ENCODE peak calls at places on chromosome 10, in ten cellular contexts. A is astrocyte of the cerebellum, V is foreskin fibroblast, G is suprapubic skin, I is heart left ventricle, H is colonic mucosa, L is IMR-90, D is adrenal gland, T is esophagus squamous epithelium, O is ovary. F is an unnamed sample.

GRCh38 chr10:128526793-128527375 is 400.7 kb upstream of the MKI67 start:
- DNase-seq in G (no peak), V (no peak), L (no peak), A (peak; percentile 9), T (no peak), D (no peak), I (peak; percentile 29), H (no peak), O (no peak), F (no peak)

GRCh38 chr10:38184477-38184876 is 90.3 kb downstream of the ZNF37A start:
- DNase-seq in L (no peak), A (no peak), O (no peak), H (no peak), I (no peak), T (no peak), V (no peak), D (no peak), G (no peak), F (no peak)

GRCh38 chr10:125203186-125203800 is 42.9 kb upstream of the CTBP2 start:
- DNase-seq in V (no peak), G (no peak), I (no peak), D (no peak), L (no peak), A (no peak), H (no peak), O (no peak), T (no peak), F (no peak)

GRCh38 chr10:16923726-16924125 is 106.5 kb upstream of the RSU1 start:
- DNase-seq in G (no peak), L (no peak), O (no peak), D (no peak), A (no peak), I (no peak), H (no peak), V (no peak), T (no peak), F (no peak)

GRCh38 chr10:132443605-132443997 is 46.6 kb downstream of the PWWP2B start:
- DNase-seq in L (peak; percentile 46), D (peak; percentile 68), G (no peak), A (no peak), H (no peak), T (no peak), I (no peak), O (no peak), V (peak; percentile 56), F (peak; percentile 23)

GRCh38 chr10:107163904-107164861 is at the start of gene SORCS1:
- DNase-seq in D (no peak), H (peak; percentile 23), I (peak; percentile 45), T (no peak), A (no peak), G (no peak), O (no peak), V (peak; percentile 44), L (no peak), F (no peak)

GRCh38 chr10:6151087-6151977 is 51.4 kb upstream of the PFKFB3 start:
- DNase-seq in L (peak; percentile 69), D (peak; percentile 84), O (no peak), T (no peak), V (peak; percentile 81), H (peak; percentile 62), G (no peak), A (peak; percentile 44), I (peak; percentile 79), F (peak; percentile 61)

GRCh38 chr10:127398140-127398966 is 150.8 kb upstream of the NPS start:
- DNase-seq in L (peak; percentile 73), T (no peak), V (peak; percentile 86), A (peak; percentile 19), D (no peak), I (no peak), O (no peak), G (no peak), H (no peak), F (peak; percentile 57)

GRCh38 chr10:86687750-86688149 is 19.4 kb downstream of the LDB3 start:
- DNase-seq in H (no peak), L (peak; percentile 82), A (peak; percentile 41), T (no peak), I (no peak), G (no peak), D (no peak), O (no peak), V (peak; percentile 66), F (peak; percentile 94)

DNA sequence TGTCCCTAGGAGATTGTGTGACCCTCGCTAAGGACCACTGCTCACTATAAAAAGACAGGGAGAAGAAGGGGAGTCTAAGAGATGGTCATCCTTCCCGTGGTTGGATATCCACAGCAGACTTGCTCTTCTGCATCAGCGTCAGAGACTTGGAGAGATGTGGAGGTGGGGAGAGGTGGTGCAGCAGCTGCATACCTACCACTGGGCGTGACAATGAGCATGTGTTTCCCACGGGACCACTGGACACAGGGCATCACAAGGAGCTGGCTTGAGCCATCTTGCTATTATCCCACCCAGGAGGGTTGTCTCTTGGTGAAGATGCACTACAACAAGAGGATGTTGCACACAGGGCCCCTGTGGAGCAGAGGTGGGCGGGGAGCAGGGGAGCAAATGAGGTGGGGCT is 18.8 kb upstream of the ANKRD1 start:
- DNase-seq in D (no peak), T (no peak), L (no peak), O (no peak), V (no peak), A (no peak), H (no peak), G (no peak), I (no peak), F (no peak)
- TF ChIP-seq CTCF in D (no peak), T (no peak), L (no peak), O (no peak), V (no peak), A (no peak), H (no peak), G (no peak), I (no peak), F (no peak)

DNA sequence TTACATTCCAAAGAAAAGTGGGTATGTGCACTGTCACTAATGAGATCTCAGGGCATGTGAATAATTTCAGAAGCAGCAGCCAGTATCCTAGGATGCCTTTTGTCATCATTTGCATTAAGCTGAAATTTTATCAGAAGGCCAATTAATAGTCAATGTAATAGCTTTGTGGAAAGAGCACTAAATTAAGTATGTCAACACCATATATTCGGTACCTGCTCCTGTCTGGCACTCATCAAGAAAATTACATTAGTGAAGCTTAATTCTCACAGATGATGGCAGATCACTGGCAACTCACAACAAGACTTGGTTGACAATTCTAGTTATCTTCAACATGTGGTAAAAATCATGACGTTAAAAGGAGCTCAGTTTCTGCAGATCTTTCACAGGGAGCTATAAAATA is 271.4 kb downstream of the PARD3 start:
- DNase-seq in G (no peak), V (no peak), H (no peak), O (no peak), I (no peak), T (no peak), A (no peak), D (no peak), L (no peak), F (no peak)
- H3K4me3 ChIP-seq in G (no peak overlapping the region), V (no peak overlapping the region), H (no peak overlapping the region), O (no peak overlapping the region), I (no peak overlapping the region), T (no peak overlapping the region), A (no peak overlapping the region), D (no peak overlapping the region), L (no peak overlapping the region), F (no peak overlapping the region)

GRCh38 chr10:7260412-7260900 is 150.4 kb downstream of the SFMBT2 start:
- DNase-seq in A (peak; percentile 93), H (peak; percentile 39), O (no peak), I (peak; percentile 87), T (peak; percentile 3), D (peak; percentile 97), L (peak; percentile 86), V (peak; percentile 97), G (no peak), F (peak; percentile 89)
- TF ChIP-seq CTCF in A (peak; percentile 79), H (peak; percentile 52), O (peak; percentile 66), I (peak; percentile 82), T (peak; percentile 74), D (peak; percentile 80), L (peak; percentile 43), V (peak; percentile 18), G (peak; percentile 40), F (peak; percentile 49)

GRCh38 chr10:79115302-79115701 is 46.5 kb downstream of the ZMIZ1 start:
- DNase-seq in T (no peak), I (no peak), V (no peak), H (no peak), G (no peak), D (no peak), L (no peak), O (no peak), A (no peak), F (no peak)

GRCh38 chr10:79111427-79111826 is 42.7 kb downstream of the ZMIZ1 start:
- DNase-seq in I (no peak), V (peak; percentile 27), O (no peak), T (no peak), D (no peak), A (peak; percentile 61), H (no peak), L (peak; percentile 84), G (no peak), F (peak; percentile 52)

GRCh38 chr10:79112898-79113431 is 44.2 kb downstream of the ZMIZ1 start:
- DNase-seq in L (peak; percentile 92), H (no peak), I (peak; percentile 71), O (peak; percentile 74), A (no peak), D (peak; percentile 85), V (peak; percentile 86), G (no peak), T (no peak), F (peak; percentile 77)

GRCh38 chr10:79111846-79112614 is 43.3 kb downstream of the ZMIZ1 start:
- DNase-seq in H (no peak), A (no peak), T (no peak), D (no peak), V (no peak), O (peak; percentile 73), L (no peak), G (no peak), I (peak; percentile 85), F (no peak)

DNA sequence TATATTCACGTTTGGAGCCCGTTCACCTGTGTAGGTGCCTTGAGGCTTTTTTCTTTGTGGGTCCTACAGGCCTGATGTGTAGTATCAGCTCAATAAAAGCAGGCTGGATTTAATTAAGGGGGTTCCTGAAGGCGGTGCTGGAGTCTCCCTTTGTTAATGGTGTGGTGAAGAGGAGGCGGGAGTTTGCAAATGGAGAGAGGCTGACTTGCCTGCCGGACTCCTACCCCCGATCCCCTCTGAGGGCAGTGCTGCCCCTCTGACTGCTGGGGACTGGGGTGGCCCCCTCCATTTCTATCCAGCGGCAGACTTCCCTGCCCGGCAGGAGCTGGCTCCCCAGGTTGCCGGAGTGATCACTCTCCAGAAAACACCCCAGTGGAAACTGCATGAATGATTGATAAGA is 45.1 kb downstream of the ZMIZ1 start:
- DNase-seq in I (no peak), A (no peak), H (no peak), L (no peak), G (no peak), O (no peak), V (peak; percentile 31), T (no peak), D (no peak), F (no peak)
- H3K4me3 ChIP-seq in I (no peak overlapping the region), A (no peak overlapping the region), H (no peak overlapping the region), L (no peak overlapping the region), G (no peak overlapping the region), O (no peak overlapping the region), V (no peak overlapping the region), T (no peak overlapping the region), D (no peak overlapping the region), F (no peak overlapping the region)

GRCh38 chr10:2619472-2619871 is 447.9 kb upstream of the PFKP start:
- DNase-seq in H (no peak), I (no peak), O (no peak), T (no peak), A (no peak), D (no peak), V (no peak), G (no peak), L (no peak), F (no peak)
- TF ChIP-seq CTCF in H (no peak), I (peak; percentile 12), O (no peak), T (no peak), A (peak; percentile 67), D (no peak), V (no peak), G (no peak), L (no peak), F (no peak)

F was measured in AG10803.